ENCODE peak calls at places on chromosomes 6 and 20, in five cellular contexts. R, S, M, J and L are unnamed samples.

GRCh38 chr6:30893001-30893591 is 8.8 kb downstream of the DDR1 start:
- DNase-seq in S (no peak), J (no peak), M (no peak), R (no peak), L (no peak)

GRCh38 chr6:84224251-84224650 is 3.2 kb downstream of the CEP162 start:
- DNase-seq in S (no peak), J (no peak), R (no peak), M (no peak), L (no peak)

GRCh38 chr6:53827485-53827884 is 32.7 kb downstream of the LRRC1 start:
- DNase-seq in J (no peak), S (no peak), M (no peak), R (no peak), L (no peak)

GRCh38 chr20:62924567-62925419 is 1.5 kb downstream of the DIDO1 start:
- DNase-seq in J (peak), M (no peak), R (no peak), S (peak), L (no peak)

GRCh38 chr20:16758459-16759160 is 10.5 kb downstream of the OTOR start:
- DNase-seq in S (no peak), M (no peak), J (no peak), R (no peak), L (no peak)

GRCh38 chr6:15547379-15547778 is 115.4 kb downstream of the DTNBP1 start:
- DNase-seq in S (peak), J (peak), M (no peak), R (no peak), L (no peak)

GRCh38 chr6:2961971-2962370 is 9.4 kb downstream of the SERPINB6 start:
- DNase-seq in J (no peak), M (no peak), R (no peak), S (no peak), L (no peak)

GRCh38 chr6:128208851-128209580 is 308.2 kb upstream of the THEMIS start:
- DNase-seq in R (no peak), M (no peak), J (peak), S (peak), L (no peak)

GRCh38 chr6:17962436-17963031 is 24.9 kb downstream of the KIF13A start:
- DNase-seq in R (no peak), M (peak), J (peak), S (peak), L (peak)

GRCh38 chr20:46699651-46700359 is 9.6 kb upstream of the SLC2A10 start:
- DNase-seq in S (peak), M (no peak), J (peak), R (no peak), L (no peak)

GRCh38 chr6:137402143-137402542 is 92.1 kb downstream of the OLIG3 start:
- DNase-seq in M (no peak), J (no peak), R (no peak), S (no peak), L (no peak)

GRCh38 chr6:144581807-144582537 is 296.8 kb downstream of the UTRN start:
- DNase-seq in S (peak), R (no peak), J (peak), M (no peak), L (no peak)

GRCh38 chr6:137036566-137037300 is 8.0 kb downstream of the IL20RA start:
- DNase-seq in J (no peak), S (peak), R (no peak), M (no peak), L (no peak)

GRCh38 chr20:44896583-44896982 is 11.1 kb downstream of the YWHAB start:
- DNase-seq in M (no peak), R (no peak), S (peak), J (peak), L (no peak)

GRCh38 chr6:130434174-130434873 is 68.5 kb downstream of the TMEM200A start:
- DNase-seq in R (no peak), S (peak), M (no peak), J (peak), L (no peak)

GRCh38 chr6:282177-282866 is 10.0 kb upstream of the DUSP22 start:
- DNase-seq in J (no peak), R (no peak), M (no peak), S (no peak), L (no peak)

GRCh38 chr20:57586370-57586793 is 25.5 kb downstream of the PCK1 start:
- DNase-seq in S (no peak), J (no peak), R (no peak), M (no peak), L (no peak)

GRCh38 chr6:87794922-87795885 is 93.2 kb upstream of the AKIRIN2 start:
- DNase-seq in J (no peak), R (no peak), M (no peak), S (no peak), L (no peak)

GRCh38 chr20:50872562-50873288 is 58.5 kb downstream of the ADNP start:
- DNase-seq in J (no peak), R (no peak), S (no peak), M (no peak), L (no peak)

GRCh38 chr6:144840619-144841018 is 555.5 kb downstream of the UTRN start:
- DNase-seq in R (no peak), M (no peak), J (no peak), S (no peak), L (no peak)

GRCh38 chr6:52976591-52977035 is 18.5 kb downstream of the GSTA4 start:
- DNase-seq in S (no peak), M (no peak), J (no peak), R (no peak), L (peak)

GRCh38 chr20:61024390-61024789 is 227.7 kb upstream of the CDH4 start:
- DNase-seq in M (no peak), S (no peak), J (no peak), R (no peak), L (no peak)

GRCh38 chr20:16898433-16898832 is 150.3 kb downstream of the OTOR start:
- DNase-seq in J (no peak), S (no peak), M (no peak), R (no peak), L (no peak)

GRCh38 chr20:53349730-53350129 is 243.9 kb downstream of the ZNF217 start:
- DNase-seq in M (no peak), S (no peak), J (no peak), R (no peak), L (no peak)

GRCh38 chr6:35177139-35177538 is 36.0 kb upstream of the TCP11 start:
- DNase-seq in M (no peak), R (no peak), J (no peak), S (no peak), L (no peak)

GRCh38 chr6:26216886-26217713 is 129.9 kb downstream of the HFE start:
- DNase-seq in R (no peak), J (peak), S (peak), M (peak), L (peak)

GRCh38 chr6:34056301-34056700 is 89.6 kb downstream of the GRM4 start:
- DNase-seq in M (peak), R (no peak), J (peak), S (peak), L (peak)

GRCh38 chr6:43806041-43806757 is 36.2 kb downstream of the VEGFA start:
- DNase-seq in S (no peak), J (no peak), M (no peak), R (no peak), L (no peak)

GRCh38 chr20:36728986-36729385 is 16.9 kb downstream of the NDRG3 start:
- DNase-seq in M (no peak), S (no peak), R (no peak), J (peak), L (no peak)

GRCh38 chr6:10416863-10417641 is 2.2 kb upstream of the TFAP2A start:
- DNase-seq in S (no peak), M (no peak), R (no peak), J (no peak), L (no peak)

GRCh38 chr6:43790031-43790430 is 20.0 kb downstream of the VEGFA start:
- DNase-seq in R (no peak), M (no peak), J (peak), S (peak), L (no peak)

GRCh38 chr6:16243055-16243454 is 4.7 kb downstream of the GMPR start:
- DNase-seq in J (peak), S (peak), M (no peak), R (no peak), L (no peak)

GRCh38 chr20:30816182-30816645 is 441.2 kb upstream of the DEFB115 start:
- DNase-seq in R (no peak), S (peak), M (no peak), J (no peak), L (no peak)

GRCh38 chr6:90719321-90720195 is 132.7 kb upstream of the MAP3K7 start:
- DNase-seq in R (no peak), M (no peak), J (no peak), S (no peak), L (no peak)

DNA sequence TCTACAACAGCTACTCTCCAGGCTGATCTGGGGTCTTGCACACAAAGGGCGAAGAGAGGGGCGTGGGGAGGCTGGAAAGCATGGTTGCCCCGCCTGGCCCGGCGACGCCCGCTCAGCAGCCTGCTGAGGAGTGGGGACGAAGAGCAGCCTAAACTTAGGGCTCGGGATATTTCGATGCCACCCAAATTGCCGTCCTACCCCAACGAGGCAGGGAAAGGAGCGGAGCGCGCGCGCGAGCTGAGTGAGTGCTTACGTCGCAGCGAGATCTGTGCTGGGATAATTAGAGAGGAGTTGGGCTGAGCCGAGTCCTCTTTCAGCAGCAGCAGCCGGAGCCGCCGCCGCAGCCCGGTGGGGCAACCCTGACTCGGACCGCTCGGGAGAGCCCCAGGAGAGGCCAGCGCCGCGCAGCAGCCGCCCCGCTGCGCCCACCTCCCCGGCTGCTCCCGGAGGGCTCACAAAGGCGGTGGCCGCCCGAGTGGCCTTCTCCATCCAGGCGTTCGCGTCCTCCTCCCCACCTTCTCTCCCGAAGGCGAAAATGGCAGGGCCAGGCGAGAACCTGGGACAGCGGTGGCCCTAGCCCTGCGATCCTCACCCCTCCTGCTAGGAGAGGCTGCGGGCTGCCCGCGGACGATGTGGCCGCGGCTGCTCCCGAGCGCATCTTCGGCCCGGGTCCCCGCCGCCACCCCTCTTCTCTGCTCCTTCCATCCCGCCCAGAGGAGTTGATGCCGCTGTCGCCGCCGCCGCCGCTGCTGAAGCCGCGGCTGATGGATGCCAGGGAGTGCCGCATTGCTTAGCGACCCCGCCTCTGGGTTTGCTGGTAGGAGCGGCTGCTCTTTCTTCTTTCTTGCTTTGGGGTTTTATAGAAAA is at the start of gene CLVS2:
- DNase-seq in J (peak), M (no peak), R (no peak), S (peak), L (no peak)
- H3K4me3 ChIP-seq in J (peak), M (peak), R (no peak), S (no peak), L (no peak)

DNA sequence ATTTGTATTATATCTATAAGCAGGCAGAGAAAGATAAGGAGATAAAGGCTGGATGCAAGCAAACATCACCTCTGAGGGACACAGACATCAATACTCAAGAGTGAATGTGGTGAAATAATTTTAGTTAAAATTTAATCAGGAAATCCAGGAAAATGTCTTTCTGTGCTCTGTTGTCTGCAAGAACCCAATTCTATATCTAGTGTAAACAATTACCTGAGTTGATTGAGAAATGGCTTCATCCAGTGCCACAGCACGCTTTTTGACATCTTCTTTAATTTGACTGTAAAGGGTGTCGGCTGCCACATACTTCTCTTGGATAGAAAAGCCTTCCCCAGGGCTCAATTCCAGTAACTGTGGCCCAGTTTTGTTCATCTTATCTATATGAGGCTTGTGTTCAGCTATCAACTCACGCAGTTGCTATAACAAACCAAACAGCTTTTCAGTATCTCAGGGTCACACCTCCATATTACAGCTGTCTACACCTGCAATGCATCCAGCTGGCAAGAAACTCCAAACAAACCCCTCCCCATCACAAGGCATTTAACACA is 131.6 kb downstream of the DST start:
- DNase-seq in M (no peak), S (peak), J (peak), R (no peak), L (no peak)
- H3K4me3 ChIP-seq in M (no peak), S (no peak), J (no peak), R (no peak), L (no peak)

GRCh38 chr6:37265876-37266275 is 7.9 kb upstream of the TMEM217 start:
- DNase-seq in R (no peak), S (no peak), J (no peak), M (no peak), L (no peak)

GRCh38 chr6:37262446-37263026 is 4.6 kb upstream of the TMEM217 start:
- DNase-seq in M (no peak), R (no peak), S (no peak), J (no peak), L (no peak)

GRCh38 chr6:37261198-37261597 is 3.3 kb upstream of the TMEM217 start:
- DNase-seq in J (no peak), R (no peak), M (no peak), S (no peak), L (no peak)

GRCh38 chr6:37269105-37269504 is 11.2 kb upstream of the TMEM217 start:
- DNase-seq in R (no peak), S (no peak), J (no peak), M (no peak), L (no peak)

DNA sequence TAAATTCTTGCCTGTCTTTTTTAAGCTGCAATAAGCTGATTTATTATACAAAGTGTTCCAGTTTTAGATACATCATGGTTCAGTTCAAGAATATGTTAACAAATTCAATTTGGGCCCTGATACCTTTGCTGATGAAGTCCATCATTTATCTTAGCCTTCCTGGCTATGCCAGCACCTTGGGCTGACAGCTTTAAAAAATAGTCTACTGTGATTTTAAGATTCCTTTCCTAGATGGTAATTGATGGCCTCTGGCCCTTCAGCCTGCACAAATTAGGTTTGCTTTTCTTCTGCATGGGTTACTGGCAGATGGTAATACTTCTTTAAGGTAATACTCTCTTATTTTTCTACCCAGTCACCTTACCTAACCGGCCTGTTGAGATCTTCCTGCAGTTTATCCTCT is 7.1 kb upstream of the TMEM217 start:
- DNase-seq in M (no peak), S (no peak), R (no peak), J (no peak), L (no peak)
- H3K4me3 ChIP-seq in M (no peak), S (no peak), R (no peak), J (no peak), L (no peak)

GRCh38 chr20:35171438-35171752 is 477 bp upstream of the PROCR start:
- DNase-seq in S (no peak), M (no peak), J (no peak), R (no peak), L (no peak)
- H3K4me3 ChIP-seq in S (no peak), M (peak), J (peak), R (no peak), L (no peak)

DNA sequence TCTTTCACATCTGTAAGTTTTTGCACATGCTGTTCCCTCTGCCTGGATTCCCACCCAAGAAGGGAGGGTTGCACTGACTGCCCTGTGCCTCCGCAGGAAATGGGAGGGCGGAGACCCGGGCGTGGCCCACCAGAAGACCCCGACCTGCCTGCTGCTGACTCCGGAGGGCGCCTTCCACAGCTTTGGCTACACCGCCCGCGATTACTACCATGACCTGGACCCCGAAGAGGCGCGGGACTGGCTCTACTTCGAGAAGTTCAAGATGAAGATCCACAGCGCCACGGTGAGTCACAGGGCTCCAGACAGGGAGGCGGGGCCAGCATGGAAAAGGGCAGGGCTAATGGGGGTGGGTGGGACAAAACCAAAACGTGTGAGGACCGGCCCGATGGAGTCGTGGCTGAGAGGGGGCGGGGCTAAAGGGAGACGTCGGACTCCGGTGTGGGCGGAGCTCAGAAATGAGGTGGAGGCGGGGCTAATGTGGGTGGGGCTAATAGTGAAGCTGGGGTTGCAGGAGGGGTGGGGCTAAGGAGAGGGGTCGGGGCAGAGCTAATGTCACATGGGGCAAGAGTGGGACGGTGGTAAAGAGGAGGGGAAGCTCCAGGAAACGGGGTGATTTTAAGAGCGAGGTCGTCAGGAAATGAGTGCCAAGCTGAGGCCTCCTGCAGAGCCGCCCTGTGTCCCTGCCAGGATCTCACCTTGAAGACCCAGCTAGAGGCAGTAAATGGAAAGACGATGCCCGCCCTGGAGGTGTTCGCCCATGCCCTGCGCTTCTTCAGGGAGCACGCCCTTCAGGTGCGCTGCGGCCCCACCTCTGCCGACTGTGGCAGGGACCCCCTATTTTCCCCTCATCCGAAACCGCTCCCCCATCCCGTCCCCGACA is 12.6 kb downstream of the HSPA12B start:
- DNase-seq in M (peak), R (no peak), J (peak), S (no peak), L (peak)
- H3K4me3 ChIP-seq in M (no peak), R (no peak), J (no peak), S (no peak), L (no peak)